ENCODE peak calls at places on chromosomes 7 and 10, in four cellular contexts. W is sigmoid colon, L is A549, G is tibial nerve. J is an unnamed sample.

GRCh38 chr10:125259651-125260050 is 99.3 kb upstream of the CTBP2 start:
- DNase-seq in W (no peak), L (no peak), G (no peak), J (no peak)

GRCh38 chr7:131067220-131067619 is 260.5 kb upstream of the MKLN1 start:
- DNase-seq in W (no peak), L (no peak), G (no peak), J (no peak)

GRCh38 chr7:73969991-73970390 is 58.0 kb upstream of the ELN start:
- DNase-seq in W (no peak), L (no peak), G (no peak), J (no peak)

GRCh38 chr10:129275886-129276285 is 191.2 kb upstream of the MGMT start:
- DNase-seq in W (no peak), L (no peak), G (no peak), J (no peak)

GRCh38 chr7:107564553-107565298 is 955 bp downstream of the DUS4L start:
- DNase-seq in W (no peak), L (no peak), G (no peak), J (no peak)

GRCh38 chr10:122968698-122969097 is 11.5 kb upstream of the PSTK start:
- DNase-seq in W (no peak), L (no peak), G (no peak), J (no peak)

GRCh38 chr7:148472406-148472805 is 118.2 kb upstream of the C7orf33 start:
- DNase-seq in W (no peak), L (no peak), G (no peak), J (no peak)

GRCh38 chr10:99872367-99873162 is 90.1 kb downstream of the ABCC2 start:
- DNase-seq in W (no peak), L (no peak), G (no peak), J (no peak)

GRCh38 chr10:70283071-70283444 is 746 bp downstream of the NPFFR1 start:
- DNase-seq in W (no peak), L (no peak), G (no peak), J (no peak)

GRCh38 chr10:2925631-2926030 is 141.7 kb upstream of the PFKP start:
- DNase-seq in W (no peak), L (no peak), G (peak), J (no peak)

GRCh38 chr10:109899578-109900355 is 23.5 kb downstream of the XPNPEP1 start:
- DNase-seq in W (peak), L (no peak), G (peak), J (no peak)

GRCh38 chr7:2956526-2957368 is 86.9 kb downstream of the CARD11 start:
- DNase-seq in W (peak), L (peak), G (no peak), J (no peak)

GRCh38 chr10:31413325-31413724 is 94.3 kb downstream of the ZEB1 start:
- DNase-seq in W (no peak), L (no peak), G (no peak), J (no peak)

GRCh38 chr10:50419091-50419490 is 167.8 kb upstream of the ASAH2 start:
- DNase-seq in W (no peak), L (no peak), G (no peak), J (no peak)

GRCh38 chr7:97215556-97215955 is 98.1 kb downstream of the SDHAF3 start:
- DNase-seq in W (no peak), L (no peak), G (no peak), J (no peak)

GRCh38 chr7:2971914-2972530 is 71.6 kb downstream of the CARD11 start:
- DNase-seq in W (peak), L (no peak), G (no peak), J (peak)

GRCh38 chr7:28116034-28116433 is 64.6 kb downstream of the JAZF1 start:
- DNase-seq in W (no peak), L (no peak), G (no peak), J (no peak)

GRCh38 chr10:71204746-71205145 is 7.6 kb upstream of the UNC5B start:
- DNase-seq in W (no peak), L (no peak), G (no peak), J (no peak)

GRCh38 chr7:20270371-20270770 is 53.2 kb upstream of the MACC1 start:
- DNase-seq in W (no peak), L (no peak), G (no peak), J (no peak)

GRCh38 chr7:12637819-12638592 is 49.4 kb upstream of the ARL4A start:
- DNase-seq in W (no peak), L (no peak), G (no peak), J (no peak)

GRCh38 chr10:99815611-99816010 is 33.2 kb downstream of the ABCC2 start:
- DNase-seq in W (no peak), L (no peak), G (no peak), J (no peak)

GRCh38 chr10:96305019-96305418 is 785 bp downstream of the DNTT start:
- DNase-seq in W (no peak), L (no peak), G (no peak), J (no peak)

GRCh38 chr10:86878973-86879781 is 78.2 kb downstream of the MMRN2 start:
- DNase-seq in W (no peak), L (no peak), G (no peak), J (no peak)

GRCh38 chr7:15555385-15555859 is 6.4 kb downstream of the AGMO start:
- DNase-seq in W (no peak), L (no peak), G (no peak), J (no peak)

DNA sequence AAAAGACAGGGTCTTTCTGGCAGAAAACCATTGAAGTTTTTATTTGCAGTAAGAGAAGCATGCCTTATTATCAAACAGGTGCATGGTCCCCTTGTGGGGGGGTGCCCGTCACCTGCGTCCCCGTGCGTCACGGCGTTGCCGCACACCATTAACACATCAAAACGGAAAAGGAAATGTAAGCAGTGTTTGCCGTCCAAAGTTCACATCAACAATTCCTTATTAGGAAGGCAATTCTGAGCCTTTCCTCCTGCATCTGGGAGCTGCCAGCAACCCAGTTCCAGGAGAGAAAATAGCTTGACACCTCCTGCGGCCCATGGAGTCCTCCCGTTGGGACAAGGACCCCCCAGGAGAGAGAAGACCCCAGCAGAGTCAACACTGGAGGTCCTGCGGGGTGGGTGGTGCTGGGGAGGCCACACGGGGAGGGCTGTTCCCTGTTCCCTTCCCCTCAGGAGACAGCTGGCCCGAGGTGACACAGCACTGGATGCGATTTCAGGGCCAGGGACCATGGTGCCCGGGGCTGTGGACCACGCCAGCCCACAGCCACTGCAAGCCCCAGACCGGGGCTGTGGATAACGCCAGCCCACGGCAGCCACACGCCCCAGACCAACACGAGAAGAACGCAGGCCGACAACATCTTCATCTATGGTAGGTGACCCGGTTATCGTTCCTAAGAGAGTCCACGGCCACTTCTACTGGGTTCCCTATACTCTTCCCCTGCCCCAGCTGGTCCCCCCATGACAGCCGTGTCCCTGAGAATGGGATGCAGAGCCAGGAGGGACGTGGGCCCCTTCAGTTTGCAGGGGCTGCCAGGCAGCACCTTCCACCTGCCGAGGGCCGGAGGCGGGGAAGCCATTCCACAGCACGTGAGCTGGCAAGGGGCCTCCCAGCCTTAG is 39.4 kb downstream of the DIP2C start:
- DNase-seq in W (peak), L (peak), G (no peak), J (no peak)
- TF ChIP-seq EP300 in W (peak), L (no peak), G (peak), J (peak)

DNA sequence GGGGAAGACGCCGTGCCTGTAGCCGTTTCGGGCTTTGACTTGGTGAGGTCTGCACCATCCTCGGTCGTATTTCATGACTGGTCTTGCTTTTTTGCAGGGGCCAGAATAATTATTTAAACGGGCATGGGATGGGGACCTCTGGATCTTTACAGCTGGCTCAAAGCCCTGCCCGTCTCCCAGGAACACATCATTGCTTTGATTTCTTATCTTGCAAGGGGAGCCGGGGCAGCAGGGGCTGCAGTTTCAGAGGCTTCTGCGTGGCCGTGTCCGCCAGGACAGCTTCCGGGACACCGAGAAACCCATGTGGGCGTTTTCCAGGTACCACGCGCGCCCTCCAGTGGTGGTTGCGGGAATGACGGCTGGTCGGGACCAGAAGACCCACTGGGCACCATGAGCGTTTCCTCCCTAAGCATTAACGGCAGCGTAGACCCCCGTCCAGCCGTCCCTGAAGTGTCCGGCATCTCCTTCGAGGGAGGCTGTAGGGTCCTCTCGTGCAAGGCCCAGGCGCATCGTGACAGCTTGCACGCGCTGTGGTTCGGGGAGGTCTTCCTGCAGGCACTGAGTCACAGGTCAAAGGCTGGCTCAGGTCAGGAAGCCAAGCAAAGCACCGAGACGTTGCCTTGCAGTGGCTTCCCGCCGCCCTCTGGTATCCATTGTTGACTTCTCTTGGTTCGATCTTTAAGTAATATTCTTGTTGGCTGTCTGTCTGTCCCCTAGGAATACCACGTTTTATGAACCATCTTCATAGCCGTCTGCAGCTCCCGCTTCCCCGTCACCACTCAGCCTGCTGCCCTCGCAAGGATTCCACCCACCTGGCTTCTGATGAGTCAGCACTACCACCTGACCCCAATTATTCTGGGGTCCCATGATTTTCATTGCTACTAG is 16.2 kb upstream of the ZFAND2A start:
- DNase-seq in W (peak), L (peak), G (peak), J (peak)
- TF ChIP-seq POLR2A in W (no peak), L (peak), G (no peak), J (no peak)

GRCh38 chr7:150451097-150451793 is 815 bp downstream of the GIMAP8 start:
- DNase-seq in W (peak), L (no peak), G (no peak), J (no peak)

GRCh38 chr7:150448789-150449147 is 1.7 kb upstream of the GIMAP8 start:
- DNase-seq in W (peak), L (peak), G (peak), J (peak)

GRCh38 chr7:150449206-150449956 is 1.0 kb upstream of the GIMAP8 start:
- DNase-seq in W (no peak), L (no peak), G (no peak), J (no peak)

GRCh38 chr7:150451833-150452431 is 1.5 kb downstream of the GIMAP8 start:
- DNase-seq in W (no peak), L (no peak), G (no peak), J (no peak)

GRCh38 chr7:150450491-150450992 is at the start of gene GIMAP8:
- DNase-seq in W (peak), L (no peak), G (no peak), J (no peak)
- H3K27ac ChIP-seq in W (peak), L (no peak), G (peak), J (peak)

GRCh38 chr7:111929258-111929657 is 276.9 kb downstream of the DOCK4 start:
- DNase-seq in W (no peak), L (no peak), G (no peak), J (no peak)

GRCh38 chr7:111933614-111934013 is 272.6 kb downstream of the DOCK4 start:
- DNase-seq in W (no peak), L (no peak), G (no peak), J (no peak)

GRCh38 chr7:111931958-111932357 is 274.2 kb downstream of the DOCK4 start:
- DNase-seq in W (no peak), L (no peak), G (no peak), J (no peak)

GRCh38 chr7:111927383-111928019 is 278.7 kb downstream of the DOCK4 start:
- DNase-seq in W (no peak), L (no peak), G (no peak), J (no peak)

GRCh38 chr7:111931016-111931517 is 275.1 kb downstream of the DOCK4 start:
- DNase-seq in W (no peak), L (no peak), G (no peak), J (no peak)
- TF ChIP-seq EP300 in W (no peak), L (no peak), G (peak), J (no peak)

GRCh38 chr10:85724215-85724614 is 642.4 kb downstream of the GRID1 start:
- DNase-seq in W (no peak), L (no peak), G (no peak), J (no peak)

GRCh38 chr10:85720931-85721330 is 645.7 kb downstream of the GRID1 start:
- DNase-seq in W (no peak), L (no peak), G (no peak), J (no peak)

GRCh38 chr10:85713885-85714284 is 652.7 kb downstream of the GRID1 start:
- DNase-seq in W (no peak), L (no peak), G (no peak), J (no peak)

GRCh38 chr10:85719408-85719807 is 647.2 kb downstream of the GRID1 start:
- DNase-seq in W (no peak), L (no peak), G (no peak), J (no peak)
- TF ChIP-seq POLR2A in W (no peak), L (no peak), G (no peak), J (no peak)

GRCh38 chr7:150904342-150904909 is 52.1 kb downstream of the AOC1 start:
- DNase-seq in W (no peak), L (no peak), G (no peak), J (no peak)

GRCh38 chr7:150901160-150902035 is 49.1 kb downstream of the AOC1 start:
- DNase-seq in W (no peak), L (no peak), G (no peak), J (no peak)

GRCh38 chr7:150900675-150901074 is 48.4 kb downstream of the AOC1 start:
- DNase-seq in W (no peak), L (no peak), G (no peak), J (no peak)

GRCh38 chr7:150903627-150904026 is 51.3 kb downstream of the AOC1 start:
- DNase-seq in W (peak), L (no peak), G (no peak), J (no peak)

GRCh38 chr7:150902078-150903033 is 50.0 kb downstream of the AOC1 start:
- DNase-seq in W (no peak), L (no peak), G (no peak), J (no peak)
- H3K27ac ChIP-seq in W (no peak), L (no peak), G (peak), J (no peak)

DNA sequence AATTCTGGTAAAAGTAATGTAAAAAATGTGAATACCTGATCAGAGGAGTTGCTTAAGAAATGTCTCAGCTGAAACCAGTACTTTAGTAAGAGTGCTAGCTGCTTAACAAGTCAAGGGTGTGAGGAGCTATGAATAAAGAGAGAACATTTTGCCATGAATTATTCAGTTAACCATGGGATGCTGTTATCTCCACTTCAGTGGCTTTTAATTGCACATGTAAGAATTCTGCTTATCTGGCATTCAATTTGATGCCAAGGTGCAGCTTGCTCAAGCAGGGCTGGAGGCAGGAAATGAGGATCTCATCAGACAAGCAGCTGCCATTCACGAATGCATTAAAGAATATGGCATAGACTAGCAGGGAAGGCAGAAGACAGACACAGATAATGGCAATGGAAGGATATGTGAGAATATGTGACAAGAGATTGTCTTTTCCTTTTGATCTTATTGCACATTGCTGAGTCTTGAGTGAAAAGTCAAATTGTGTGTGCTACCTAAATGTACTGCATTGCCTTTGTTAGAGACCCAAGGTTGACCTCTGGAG is 697.8 kb downstream of the NRG3 start:
- DNase-seq in W (no peak), L (no peak), G (no peak), J (no peak)
- TF ChIP-seq EP300 in W (no peak), L (no peak), G (no peak), J (no peak)

GRCh38 chr10:42975558-42976352 is 101.1 kb upstream of the RET start:
- DNase-seq in W (peak), L (peak), G (peak), J (peak)
- TF ChIP-seq POLR2A in W (no peak), L (no peak), G (no peak), J (no peak)

DNA sequence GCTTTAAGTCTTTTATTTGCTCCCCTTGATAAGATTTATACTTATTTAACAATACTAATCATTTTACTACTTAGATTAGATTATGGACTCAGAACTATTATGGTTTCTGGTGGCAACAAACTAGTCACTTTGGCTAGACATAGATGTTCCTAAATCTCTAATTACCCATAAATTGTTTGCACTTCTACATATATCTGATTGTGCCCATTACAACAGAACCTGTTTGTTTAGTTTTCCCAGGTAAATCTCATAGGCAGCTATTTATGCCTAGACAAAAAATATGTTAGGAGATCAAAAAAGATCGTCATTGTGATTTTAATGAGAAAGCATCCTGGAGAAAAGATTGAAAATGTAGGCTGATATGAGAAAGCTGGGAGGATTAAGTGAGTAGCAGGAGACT is 14.4 kb downstream of the UBN2 start:
- DNase-seq in W (no peak), L (no peak), G (no peak), J (no peak)
- H3K27ac ChIP-seq in W (no peak), L (no peak), G (no peak), J (no peak)